ENCODE peak calls at places on chromosome 10, in nine cellular contexts. G is activated CD8-positive, alpha-beta T cell treated with anti-CD3 and anti-CD28 coated beads for 36 hours; V is neural crest cell; F is brain microvascular endothelial cell; D is A549; Q is cardiac muscle cell; Y is fibroblast of lung; B is AG04449; L is heart right ventricle. S is an unnamed sample.
A peak's percentile ranks its signal among the peaks of the same experiment; 100 is the strongest.

GRCh38 chr10:28806481-28806880 is 129.2 kb downstream of the BAMBI start:
- DNase-seq in G (no peak), V (no peak), F (no peak), D (no peak), Q (peak; percentile 49), Y (no peak), B (no peak), L (peak; percentile 38), S (no peak)

GRCh38 chr10:91589656-91590035 is 43.2 kb downstream of the PPP1R3C start:
- DNase-seq in G (no peak), V (no peak), F (no peak), D (no peak), Q (no peak), Y (no peak), B (no peak), L (no peak), S (no peak)

GRCh38 chr10:28738200-28738599 is 60.9 kb downstream of the BAMBI start:
- DNase-seq in G (peak; percentile 19), V (no peak), F (no peak), D (no peak), Q (no peak), Y (no peak), B (no peak), L (no peak), S (no peak)

GRCh38 chr10:116699783-116700150 is 42.6 kb downstream of the HSPA12A start:
- DNase-seq in G (no peak), V (no peak), F (no peak), D (no peak), Q (no peak), Y (no peak), B (no peak), L (no peak), S (no peak)

GRCh38 chr10:72274213-72274729 is 547 bp downstream of the DDIT4 start:
- DNase-seq in G (peak; percentile 59), V (no peak), F (no peak), D (no peak), Q (peak; percentile 50), Y (no peak), B (no peak), L (no peak), S (peak; percentile 26)

GRCh38 chr10:69901022-69901421 is 99.3 kb downstream of the COL13A1 start:
- DNase-seq in G (no peak), V (no peak), F (no peak), D (no peak), Q (no peak), Y (no peak), B (no peak), L (no peak), S (no peak)

GRCh38 chr10:86085136-86085535 is 281.5 kb downstream of the GRID1 start:
- DNase-seq in G (no peak), V (no peak), F (no peak), D (no peak), Q (no peak), Y (no peak), B (no peak), L (no peak), S (no peak)

GRCh38 chr10:7233259-7233991 is 177.4 kb downstream of the SFMBT2 start:
- DNase-seq in G (no peak), V (no peak), F (no peak), D (no peak), Q (no peak), Y (no peak), B (no peak), L (no peak), S (no peak)

GRCh38 chr10:110820321-110820814 is 51.4 kb upstream of the PDCD4 start:
- DNase-seq in G (no peak), V (no peak), F (no peak), D (no peak), Q (peak; percentile 64), Y (peak; percentile 39), B (no peak), L (peak; percentile 78), S (no peak)

GRCh38 chr10:96374985-96375830 is 16.4 kb upstream of the OPALIN start:
- DNase-seq in G (peak; percentile 85), V (peak; percentile 97), F (peak; percentile 84), D (peak; percentile 97), Q (peak; percentile 92), Y (peak; percentile 75), B (no peak), L (peak; percentile 88), S (peak; percentile 76)

GRCh38 chr10:125117941-125118630 is 42.3 kb downstream of the CTBP2 start:
- DNase-seq in G (no peak), V (no peak), F (no peak), D (no peak), Q (no peak), Y (no peak), B (no peak), L (no peak), S (no peak)

GRCh38 chr10:98748298-98748697 is 301.6 kb upstream of the HPS1 start:
- DNase-seq in G (peak; percentile 10), V (peak; percentile 7), F (peak; percentile 9), D (no peak), Q (peak; percentile 64), Y (no peak), B (no peak), L (no peak), S (no peak)

GRCh38 chr10:79178614-79179403 is 110.0 kb downstream of the ZMIZ1 start:
- DNase-seq in G (no peak), V (no peak), F (peak; percentile 77), D (no peak), Q (peak; percentile 81), Y (peak; percentile 95), B (no peak), L (peak; percentile 69), S (no peak)

GRCh38 chr10:96478317-96478716 is 35.4 kb downstream of the TLL2 start:
- DNase-seq in G (no peak), V (no peak), F (no peak), D (no peak), Q (no peak), Y (peak; percentile 51), B (no peak), L (no peak), S (no peak)

GRCh38 chr10:88919041-88919440 is 33.5 kb downstream of the ACTA2 start:
- DNase-seq in G (no peak), V (no peak), F (no peak), D (no peak), Q (no peak), Y (no peak), B (no peak), L (no peak), S (no peak)

GRCh38 chr10:86961481-86962091 is 3.2 kb downstream of the SNCG start:
- DNase-seq in G (no peak), V (no peak), F (no peak), D (no peak), Q (no peak), Y (no peak), B (no peak), L (no peak), S (no peak)

GRCh38 chr10:132666733-132667612 is 119.0 kb downstream of the NKX6-2 start:
- DNase-seq in G (no peak), V (no peak), F (peak; percentile 23), D (peak; percentile 31), Q (no peak), Y (peak; percentile 32), B (no peak), L (no peak), S (no peak)

GRCh38 chr10:93333278-93333978 is 148.7 kb downstream of the MYOF start:
- DNase-seq in G (no peak), V (no peak), F (no peak), D (no peak), Q (no peak), Y (peak; percentile 59), B (no peak), L (no peak), S (no peak)

DNA sequence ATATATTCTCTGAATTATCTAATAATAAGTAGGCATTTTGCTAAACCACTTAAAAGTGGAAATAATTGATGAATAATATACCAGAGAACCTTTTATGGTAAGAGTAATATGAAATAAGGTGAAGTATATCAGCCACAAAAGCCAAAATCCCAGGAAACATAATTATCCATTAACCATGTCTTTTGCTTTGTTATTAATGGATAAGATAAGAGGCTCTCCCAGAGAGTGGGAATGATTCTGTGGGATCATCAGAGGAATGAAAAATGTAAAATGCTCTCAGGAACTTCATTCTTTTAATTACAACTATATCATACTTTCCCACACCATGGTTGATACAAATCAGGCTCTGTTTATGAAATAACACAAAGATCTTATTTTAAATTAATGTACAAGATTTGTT is 391.7 kb upstream of the FZD8 start:
- DNase-seq in G (no peak), V (no peak), F (no peak), D (no peak), Q (no peak), Y (no peak), B (no peak), L (no peak), S (no peak)
- TF ChIP-seq CTCF in G (no peak), V (no peak), F (no peak), D (no peak), Q (no peak), Y (no peak), B (no peak), L (no peak), S (no peak)

GRCh38 chr10:63258920-63259678 is 126.0 kb downstream of the NRBF2 start:
- DNase-seq in G (no peak), V (no peak), F (no peak), D (no peak), Q (no peak), Y (no peak), B (no peak), L (no peak), S (no peak)
- TF ChIP-seq CTCF in G (no peak), V (no peak), F (no peak), D (no peak), Q (no peak), Y (no peak), B (no peak), L (no peak), S (no peak)

GRCh38 chr10:102628451-102628911 is 15.8 kb upstream of the TRIM8 start:
- DNase-seq in G (no peak), V (no peak), F (no peak), D (no peak), Q (no peak), Y (peak; percentile 58), B (no peak), L (peak; percentile 81), S (no peak)
- TF ChIP-seq CTCF in G (no peak), V (no peak), F (peak; percentile 48), D (no peak), Q (peak; percentile 26), Y (peak; percentile 14), B (peak; percentile 1), L (peak; percentile 18), S (no peak)

DNA sequence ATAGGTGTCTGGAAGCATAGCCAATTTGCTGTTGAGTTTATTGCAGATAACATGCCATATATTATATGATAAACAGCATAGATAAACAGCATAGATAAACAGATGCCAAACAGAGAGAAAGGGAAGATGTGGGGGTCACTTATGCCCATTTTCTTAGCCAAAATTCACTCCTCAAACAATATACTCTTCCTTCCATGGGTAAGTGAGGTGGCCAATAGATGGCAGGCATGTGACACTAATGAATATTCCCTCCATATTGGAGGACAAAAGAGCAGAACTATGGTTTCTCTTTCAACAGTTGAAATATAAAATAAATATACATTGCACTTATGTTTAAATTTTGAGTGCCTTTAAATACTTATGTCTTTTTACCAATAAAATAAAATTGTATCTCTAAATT is 1212.8 kb downstream of the REEP3 start:
- DNase-seq in G (peak; percentile 5), V (peak; percentile 2), F (peak; percentile 35), D (peak; percentile 6), Q (peak; percentile 13), Y (no peak), B (no peak), L (no peak), S (no peak)
- TF ChIP-seq CTCF in G (no peak), V (peak; percentile 67), F (peak; percentile 49), D (peak; percentile 42), Q (peak; percentile 30), Y (no peak), B (no peak), L (no peak), S (peak; percentile 63)

GRCh38 chr10:90430186-90430585 is 427.7 kb downstream of the HTR7 start:
- DNase-seq in G (no peak), V (no peak), F (peak; percentile 54), D (no peak), Q (no peak), Y (peak; percentile 36), B (no peak), L (no peak), S (no peak)
- TF ChIP-seq CTCF in G (no peak), V (no peak), F (no peak), D (no peak), Q (no peak), Y (no peak), B (no peak), L (no peak), S (no peak)

S was measured in progenitor cell of endocrine pancreas.